ENCODE peak calls at places on chromosome 20, in nine cellular contexts. K is astrocyte of the cerebellum, P is NCI-H774, S is HTR-8/SVneo, F is Calu3, C is lower leg skin, A is left cardiac atrium, B is hepatic stellate cell, R is germinal center. N is an unnamed sample.

GRCh38 chr20:52622086-52622485 is 350.1 kb upstream of the TSHZ2 start:
- DNase-seq in F (no peak), P (no peak), B (no peak), A (no peak), K (no peak), C (no peak), S (no peak), R (no peak), N (no peak)

GRCh38 chr20:15288076-15288475 is 950.7 kb upstream of the FLRT3 start:
- DNase-seq in B (no peak), A (no peak), P (no peak), K (no peak), R (no peak), F (no peak), C (no peak), S (no peak), N (no peak)

GRCh38 chr20:4949833-4950178 is 51.5 kb downstream of the SLC23A2 start:
- DNase-seq in A (no peak), K (peak), P (no peak), S (no peak), C (peak), F (no peak), B (no peak), R (peak), N (peak)

GRCh38 chr20:58551631-58552030 is 36.4 kb upstream of the APCDD1L start:
- DNase-seq in B (no peak), R (no peak), F (no peak), A (no peak), P (no peak), K (no peak), C (no peak), S (no peak), N (no peak)

GRCh38 chr20:24952376-24953203 is 3.5 kb downstream of the CST7 start:
- DNase-seq in K (no peak), B (no peak), S (no peak), R (no peak), A (no peak), P (no peak), C (no peak), F (no peak), N (no peak)

GRCh38 chr20:58710481-58711265 is 18.1 kb downstream of the NPEPL1 start:
- DNase-seq in F (no peak), P (no peak), A (peak), R (no peak), S (no peak), C (peak), K (no peak), B (no peak), N (no peak)

GRCh38 chr20:49978685-49979029 is 4.1 kb upstream of the SNAI1 start:
- DNase-seq in B (no peak), K (no peak), A (no peak), F (no peak), R (no peak), S (no peak), C (no peak), P (no peak), N (no peak)

GRCh38 chr20:63284544-63284949 is 8.4 kb upstream of the COL20A1 start:
- DNase-seq in P (no peak), C (no peak), F (no peak), S (no peak), K (no peak), A (no peak), B (no peak), R (no peak), N (no peak)

GRCh38 chr20:1242530-1242929 is 16.7 kb downstream of the RAD21L1 start:
- DNase-seq in B (peak), P (no peak), F (no peak), R (no peak), A (no peak), K (peak), S (peak), C (no peak), N (no peak)

GRCh38 chr20:14637441-14637840 is 300.0 kb upstream of the FLRT3 start:
- DNase-seq in K (no peak), R (no peak), C (no peak), S (no peak), P (no peak), B (no peak), A (no peak), F (no peak), N (no peak)

GRCh38 chr20:40489886-40490285 is 199.2 kb downstream of the MAFB start:
- DNase-seq in K (peak), F (peak), R (no peak), A (no peak), S (no peak), C (no peak), B (no peak), P (no peak), N (no peak)

GRCh38 chr20:7627734-7628663 is 312.3 kb downstream of the HAO1 start:
- DNase-seq in R (no peak), F (no peak), K (no peak), C (no peak), P (no peak), S (no peak), A (no peak), B (peak), N (no peak)

GRCh38 chr20:51906049-51906448 is 103.7 kb upstream of the SALL4 start:
- DNase-seq in R (no peak), K (no peak), A (no peak), C (no peak), P (no peak), B (no peak), F (no peak), S (no peak), N (no peak)

GRCh38 chr20:42483694-42484303 is 705.9 kb downstream of the PTPRT start:
- DNase-seq in P (no peak), C (no peak), K (no peak), F (peak), R (peak), B (no peak), S (no peak), A (peak), N (no peak)

GRCh38 chr20:53939554-53940355 is 130.6 kb downstream of the BCAS1 start:
- DNase-seq in K (peak), P (no peak), C (peak), A (peak), F (peak), B (peak), R (peak), S (peak), N (peak)

N was measured in Panc1.